ENCODE peak calls at places on chromosomes 5 and 9, in four cellular contexts. O is ovary, F is SK-N-SH, N is brain microvascular endothelial cell. B is an unnamed sample.

GRCh38 chr9:130490981-130491380 is 46.2 kb downstream of the ASS1 start:
- DNase-seq in O (no peak), F (no peak), N (no peak), B (no peak)

GRCh38 chr9:99753436-99753835 is 68.2 kb upstream of the NR4A3 start:
- DNase-seq in O (no peak), F (no peak), N (no peak), B (no peak)

GRCh38 chr5:56106837-56107236 is 112.1 kb upstream of the IL6ST start:
- DNase-seq in O (no peak), F (no peak), N (no peak), B (no peak)

GRCh38 chr5:13511442-13511841 is 433.0 kb downstream of the DNAH5 start:
- DNase-seq in O (no peak), F (no peak), N (no peak), B (no peak)

GRCh38 chr9:89367281-89367680 is 49.0 kb downstream of the SECISBP2 start:
- DNase-seq in O (no peak), F (no peak), N (no peak), B (no peak)

GRCh38 chr9:124213396-124213795 is 44.4 kb upstream of the NEK6 start:
- DNase-seq in O (no peak), F (no peak), N (no peak), B (no peak)

GRCh38 chr9:127180457-127181314 is 58.3 kb upstream of the ANGPTL2 start:
- DNase-seq in O (peak), F (no peak), N (no peak), B (no peak)

GRCh38 chr9:8872802-8873201 is 1073.2 kb upstream of the DMAC1 start:
- DNase-seq in O (no peak), F (no peak), N (no peak), B (no peak)

GRCh38 chr9:95088421-95089161 is 228.9 kb downstream of the FANCC start:
- DNase-seq in O (no peak), F (no peak), N (no peak), B (no peak)

GRCh38 chr5:132747064-132747692 is at the start of gene CCNI2:
- DNase-seq in O (no peak), F (peak), N (no peak), B (no peak)

GRCh38 chr9:116504893-116505480 is 182.1 kb upstream of the TRIM32 start:
- DNase-seq in O (no peak), F (no peak), N (no peak), B (no peak)

GRCh38 chr9:12933957-12934356 is 159.1 kb downstream of the LURAP1L start:
- DNase-seq in O (no peak), F (no peak), N (no peak), B (peak)

GRCh38 chr5:6718161-6718681 is 5.0 kb downstream of the TENT4A start:
- DNase-seq in O (peak), F (no peak), N (no peak), B (no peak)

GRCh38 chr5:80867233-80867632 is 92.9 kb upstream of the RASGRF2 start:
- DNase-seq in O (no peak), F (no peak), N (no peak), B (no peak)

GRCh38 chr9:109107402-109108240 is 12.1 kb downstream of the TMEM245 start:
- DNase-seq in O (no peak), F (no peak), N (peak), B (peak)

GRCh38 chr9:121194730-121195129 is 6.9 kb downstream of the RAB14 start:
- DNase-seq in O (no peak), F (no peak), N (no peak), B (no peak)

GRCh38 chr9:134553061-134553891 is 88.3 kb upstream of the COL5A1 start:
- DNase-seq in O (no peak), F (no peak), N (no peak), B (no peak)

GRCh38 chr9:131997779-131998178 is 81.9 kb downstream of the MED27 start:
- DNase-seq in O (peak), F (peak), N (no peak), B (peak)

GRCh38 chr9:115164511-115164974 is 46.6 kb upstream of the TNC start:
- DNase-seq in O (no peak), F (peak), N (no peak), B (peak)

GRCh38 chr5:180399931-180400330 is 46.8 kb upstream of the GFPT2 start:
- DNase-seq in O (no peak), F (no peak), N (no peak), B (no peak)

GRCh38 chr5:127898551-127899213 is 184.9 kb upstream of the SLC12A2 start:
- DNase-seq in O (no peak), F (no peak), N (no peak), B (peak)

GRCh38 chr5:9470410-9470809 is 75.5 kb downstream of the SEMA5A start:
- DNase-seq in O (no peak), F (no peak), N (no peak), B (no peak)

GRCh38 chr9:124342402-124342945 is 72.8 kb downstream of the PSMB7 start:
- DNase-seq in O (no peak), F (no peak), N (no peak), B (no peak)

GRCh38 chr5:153625826-153626354 is 135.4 kb downstream of the GRIA1 start:
- DNase-seq in O (no peak), F (no peak), N (no peak), B (no peak)

GRCh38 chr5:66209350-66209749 is 65.2 kb downstream of the SREK1 start:
- DNase-seq in O (no peak), F (no peak), N (no peak), B (no peak)

GRCh38 chr9:34522091-34522887 is 501 bp downstream of the ENHO start:
- DNase-seq in O (no peak), F (peak), N (no peak), B (no peak)

GRCh38 chr5:80623911-80624457 is 30.5 kb upstream of the MSH3 start:
- DNase-seq in O (no peak), F (no peak), N (no peak), B (no peak)

GRCh38 chr5:72152506-72152905 is 45.2 kb downstream of the MAP1B start:
- DNase-seq in O (no peak), F (no peak), N (peak), B (no peak)

GRCh38 chr5:104429911-104430310 is 867.3 kb upstream of the NUDT12 start:
- DNase-seq in O (no peak), F (no peak), N (no peak), B (no peak)

GRCh38 chr9:105039180-105039799 is 111.3 kb upstream of the ABCA1 start:
- DNase-seq in O (no peak), F (no peak), N (no peak), B (no peak)

GRCh38 chr9:97918641-97919040 is 3.7 kb downstream of the TRMO start:
- DNase-seq in O (no peak), F (no peak), N (no peak), B (no peak)

GRCh38 chr9:136848393-136849037 is 694 bp upstream of the PHPT1 start:
- DNase-seq in O (no peak), F (peak), N (no peak), B (no peak)

GRCh38 chr5:122102825-122103224 is 24.8 kb upstream of the LOX start:
- DNase-seq in O (no peak), F (no peak), N (peak), B (peak)

GRCh38 chr5:135213034-135213386 is 179.0 kb upstream of the PITX1 start:
- DNase-seq in O (no peak), F (no peak), N (no peak), B (no peak)

GRCh38 chr9:131627846-131628820 is 82.8 kb downstream of the PRRT1B start:
- DNase-seq in O (no peak), F (no peak), N (peak), B (peak)

GRCh38 chr9:92474569-92474968 is 7.7 kb downstream of the ASPN start:
- DNase-seq in O (no peak), F (no peak), N (no peak), B (no peak)

GRCh38 chr5:31237159-31237558 is 43.7 kb downstream of the CDH6 start:
- DNase-seq in O (no peak), F (peak), N (no peak), B (no peak)

GRCh38 chr9:15373881-15374280 is 48.8 kb upstream of the SNAPC3 start:
- DNase-seq in O (no peak), F (no peak), N (no peak), B (peak)

GRCh38 chr9:15381491-15381890 is 41.2 kb upstream of the SNAPC3 start:
- DNase-seq in O (no peak), F (no peak), N (no peak), B (no peak)

GRCh38 chr9:15374825-15375224 is 47.9 kb upstream of the SNAPC3 start:
- DNase-seq in O (no peak), F (no peak), N (no peak), B (no peak)

GRCh38 chr9:15374310-15374709 is 48.4 kb upstream of the SNAPC3 start:
- DNase-seq in O (no peak), F (no peak), N (no peak), B (no peak)

DNA sequence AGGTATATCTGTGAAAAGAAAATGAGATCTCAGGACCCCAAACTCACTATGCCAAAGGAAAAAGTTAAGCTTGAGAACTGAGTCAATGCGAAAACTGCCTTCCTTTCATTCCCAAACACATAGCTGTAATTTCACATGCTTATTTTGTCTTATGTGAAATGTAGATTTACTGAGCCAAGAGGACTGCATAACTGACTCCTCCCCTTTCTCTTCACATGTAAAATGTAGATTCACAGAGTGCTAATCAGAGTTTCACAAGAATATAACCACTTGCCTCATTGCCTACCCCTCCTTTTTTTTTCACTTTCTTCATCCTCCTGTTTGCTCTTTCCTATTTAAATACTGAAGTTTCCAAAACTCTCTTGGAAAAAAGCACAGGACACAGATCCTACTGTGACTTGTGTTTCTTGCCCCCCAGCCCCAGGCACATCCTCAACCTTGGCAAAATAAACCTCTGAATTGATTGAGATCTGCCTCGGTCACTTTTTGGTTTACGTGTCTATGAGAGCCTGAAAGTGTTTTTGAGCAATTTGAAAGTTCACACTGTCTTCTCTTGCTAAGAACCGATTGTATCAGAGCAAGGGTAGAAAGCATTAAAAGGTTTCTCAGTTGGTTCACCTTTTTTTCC is 44.9 kb upstream of the SNAPC3 start:
- DNase-seq in O (no peak), F (no peak), N (no peak), B (no peak)
- H3K27ac ChIP-seq in O (peak), F (no peak), N (no peak), B (no peak)

GRCh38 chr5:43019293-43019614 is 20.9 kb downstream of the ANXA2R start:
- DNase-seq in O (no peak), F (no peak), N (no peak), B (no peak)

GRCh38 chr5:43017438-43017820 is 22.7 kb downstream of the ANXA2R start:
- DNase-seq in O (no peak), F (no peak), N (no peak), B (peak)

GRCh38 chr5:43024217-43024616 is 15.9 kb downstream of the ANXA2R start:
- DNase-seq in O (no peak), F (no peak), N (no peak), B (no peak)

GRCh38 chr5:43019615-43020293 is 20.4 kb downstream of the ANXA2R start:
- DNase-seq in O (peak), F (peak), N (peak), B (peak)

GRCh38 chr5:43020294-43020711 is 19.8 kb downstream of the ANXA2R start:
- DNase-seq in O (no peak), F (no peak), N (no peak), B (no peak)
- H3K27ac ChIP-seq in O (no peak), F (peak), N (peak), B (peak)

DNA sequence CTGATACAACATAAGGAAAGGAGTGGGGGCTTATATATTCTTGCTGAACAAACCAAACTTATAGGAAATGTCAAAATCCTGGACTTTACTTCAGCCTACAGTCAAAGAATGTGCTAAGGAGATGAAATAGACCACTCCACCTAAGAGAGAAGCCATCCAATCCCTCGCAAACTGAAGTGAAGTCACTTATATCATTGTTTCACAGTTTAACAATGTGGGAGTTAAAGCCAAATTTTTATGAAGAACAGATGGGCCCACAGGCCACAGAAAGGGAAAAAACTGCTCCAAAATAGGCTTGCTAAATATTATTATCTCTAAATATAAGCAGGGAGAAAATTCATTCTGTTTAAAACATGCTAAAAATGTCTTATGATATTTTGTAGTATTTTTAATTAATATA is 233.3 kb downstream of the GAS1 start:
- DNase-seq in O (no peak), F (no peak), N (no peak), B (no peak)
- H3K27ac ChIP-seq in O (no peak), F (peak), N (no peak), B (peak)

GRCh38 chr9:125889524-125890473 is 142.6 kb downstream of the PBX3 start:
- DNase-seq in O (peak), F (peak), N (peak), B (peak)
- H3K27ac ChIP-seq in O (peak), F (peak), N (no peak), B (peak)

B was measured in fibroblast of lung.